ENCODE peak calls at places on chromosomes 2 and 18, in six cellular contexts. One of them, this sample, is unnamed.

GRCh38 chr18:58954986-58955385 is 90.3 kb downstream of the ZNF532 start:
- DNase-seq in sciatic nerve: no peak
- DNase-seq in NCI-H1694 treated with DMSO at 0.1 percent for 48 hours: no peak
- DNase-seq in NCI-H460: no peak
- DNase-seq in fibroblast of pulmonary artery: no peak
- DNase-seq in stimulated activated CD4-positive, alpha-beta T cell treated with anti-CD3 and anti-CD28 coated beads, Interleukin-15, amount 100 ng/mL, for 48 hours: no peak
- DNase-seq in this sample: no peak

GRCh38 chr18:12516049-12516677 is 108.4 kb downstream of the PRELID3A start:
- DNase-seq in fibroblast of pulmonary artery: peak
- DNase-seq in sciatic nerve: no peak
- DNase-seq in NCI-H1694 treated with DMSO at 0.1 percent for 48 hours: peak
- DNase-seq in stimulated activated CD4-positive, alpha-beta T cell treated with anti-CD3 and anti-CD28 coated beads, Interleukin-15, amount 100 ng/mL, for 48 hours: no peak
- DNase-seq in NCI-H460: no peak
- DNase-seq in this sample: no peak

GRCh38 chr18:45526120-45526841 is 89.0 kb upstream of the SLC14A2 start:
- DNase-seq in sciatic nerve: no peak
- DNase-seq in NCI-H460: no peak
- DNase-seq in stimulated activated CD4-positive, alpha-beta T cell treated with anti-CD3 and anti-CD28 coated beads, Interleukin-15, amount 100 ng/mL, for 48 hours: no peak
- DNase-seq in fibroblast of pulmonary artery: peak
- DNase-seq in NCI-H1694 treated with DMSO at 0.1 percent for 48 hours: no peak
- DNase-seq in this sample: no peak

GRCh38 chr18:59900222-59901128 is 679 bp downstream of the PMAIP1 start:
- DNase-seq in sciatic nerve: no peak
- DNase-seq in NCI-H1694 treated with DMSO at 0.1 percent for 48 hours: peak
- DNase-seq in fibroblast of pulmonary artery: peak
- DNase-seq in NCI-H460: peak
- DNase-seq in stimulated activated CD4-positive, alpha-beta T cell treated with anti-CD3 and anti-CD28 coated beads, Interleukin-15, amount 100 ng/mL, for 48 hours: peak
- DNase-seq in this sample: peak

GRCh38 chr2:160425794-160426193 is 67.8 kb downstream of the RBMS1 start:
- DNase-seq in stimulated activated CD4-positive, alpha-beta T cell treated with anti-CD3 and anti-CD28 coated beads, Interleukin-15, amount 100 ng/mL, for 48 hours: no peak
- DNase-seq in NCI-H460: no peak
- DNase-seq in sciatic nerve: no peak
- DNase-seq in fibroblast of pulmonary artery: no peak
- DNase-seq in NCI-H1694 treated with DMSO at 0.1 percent for 48 hours: no peak
- DNase-seq in this sample: no peak

GRCh38 chr2:133420748-133421147 is 147.5 kb downstream of the NCKAP5 start:
- DNase-seq in stimulated activated CD4-positive, alpha-beta T cell treated with anti-CD3 and anti-CD28 coated beads, Interleukin-15, amount 100 ng/mL, for 48 hours: no peak
- DNase-seq in fibroblast of pulmonary artery: no peak
- DNase-seq in NCI-H1694 treated with DMSO at 0.1 percent for 48 hours: no peak
- DNase-seq in sciatic nerve: no peak
- DNase-seq in NCI-H460: no peak
- DNase-seq in this sample: no peak

GRCh38 chr2:181371782-181372292 is 85.3 kb upstream of the ITGA4 start:
- DNase-seq in NCI-H1694 treated with DMSO at 0.1 percent for 48 hours: no peak
- DNase-seq in fibroblast of pulmonary artery: peak
- DNase-seq in stimulated activated CD4-positive, alpha-beta T cell treated with anti-CD3 and anti-CD28 coated beads, Interleukin-15, amount 100 ng/mL, for 48 hours: no peak
- DNase-seq in sciatic nerve: no peak
- DNase-seq in NCI-H460: no peak
- DNase-seq in this sample: peak

GRCh38 chr18:27094621-27095020 is 90.5 kb downstream of the CHST9 start:
- DNase-seq in stimulated activated CD4-positive, alpha-beta T cell treated with anti-CD3 and anti-CD28 coated beads, Interleukin-15, amount 100 ng/mL, for 48 hours: no peak
- DNase-seq in sciatic nerve: no peak
- DNase-seq in NCI-H460: no peak
- DNase-seq in fibroblast of pulmonary artery: no peak
- DNase-seq in NCI-H1694 treated with DMSO at 0.1 percent for 48 hours: no peak
- DNase-seq in this sample: no peak

GRCh38 chr2:221850076-221850475 is 278.0 kb upstream of the EPHA4 start:
- DNase-seq in NCI-H1694 treated with DMSO at 0.1 percent for 48 hours: no peak
- DNase-seq in NCI-H460: no peak
- DNase-seq in sciatic nerve: no peak
- DNase-seq in stimulated activated CD4-positive, alpha-beta T cell treated with anti-CD3 and anti-CD28 coated beads, Interleukin-15, amount 100 ng/mL, for 48 hours: no peak
- DNase-seq in fibroblast of pulmonary artery: no peak
- DNase-seq in this sample: no peak